ENCODE peak calls at places on chromosomes 7 and 10, in eight cellular contexts. L, I, B, P, N, H, D and V are unnamed samples.

GRCh38 chr7:24572421-24573007 is 738 bp upstream of the PALS2 start:
- DNase-seq in L (no peak), I (peak; percentile 84), B (peak; percentile 36), P (no peak), N (peak; percentile 45), H (peak; percentile 32), D (peak; percentile 39), V (no peak)

GRCh38 chr7:42945821-42946615 is 13.8 kb downstream of the MRPL32 start:
- DNase-seq in L (no peak), I (no peak), B (peak; percentile 10), P (no peak), N (no peak), H (no peak), D (no peak), V (no peak)

GRCh38 chr7:140670343-140670935 is 2.3 kb upstream of the ADCK2 start:
- DNase-seq in L (no peak), I (no peak), B (no peak), P (no peak), N (no peak), H (no peak), D (no peak), V (no peak)

GRCh38 chr7:95434501-95435421 is at the start of gene PON2:
- DNase-seq in L (peak; percentile 22), I (peak; percentile 94), B (peak; percentile 84), P (peak; percentile 74), N (peak; percentile 85), H (peak; percentile 72), D (no peak), V (peak; percentile 89)

GRCh38 chr10:20474064-20474463 is 423.0 kb downstream of the NEBL start:
- DNase-seq in L (no peak), I (no peak), B (no peak), P (no peak), N (no peak), H (no peak), D (no peak), V (no peak)

GRCh38 chr7:26624839-26625238 is 239.6 kb downstream of the SKAP2 start:
- DNase-seq in L (no peak), I (no peak), B (no peak), P (no peak), N (no peak), H (no peak), D (no peak), V (no peak)

GRCh38 chr7:130135208-130136205 is 65.2 kb downstream of the KLHDC10 start:
- DNase-seq in L (no peak), I (no peak), B (no peak), P (no peak), N (no peak), H (no peak), D (no peak), V (no peak)

GRCh38 chr7:38374507-38374906 is 101.1 kb upstream of the TARP start:
- DNase-seq in L (no peak), I (no peak), B (peak; percentile 46), P (no peak), N (peak; percentile 62), H (peak; percentile 58), D (no peak), V (no peak)

GRCh38 chr7:82631998-82632397 is 188.4 kb upstream of the CACNA2D1 start:
- DNase-seq in L (no peak), I (no peak), B (peak; percentile 40), P (no peak), N (peak; percentile 40), H (no peak), D (no peak), V (no peak)

GRCh38 chr10:109784236-109784635 is 139.1 kb downstream of the XPNPEP1 start:
- DNase-seq in L (no peak), I (no peak), B (no peak), P (no peak), N (peak; percentile 4), H (no peak), D (no peak), V (no peak)

GRCh38 chr10:32038777-32039176 is 17.4 kb downstream of the KIF5B start:
- DNase-seq in L (no peak), I (no peak), B (no peak), P (no peak), N (no peak), H (no peak), D (no peak), V (no peak)

GRCh38 chr7:157932498-157933218 is 595.9 kb downstream of the DNAJB6 start:
- DNase-seq in L (no peak), I (no peak), B (no peak), P (no peak), N (peak; percentile 5), H (no peak), D (no peak), V (no peak)

GRCh38 chr7:33310546-33310945 is 181.2 kb downstream of the BBS9 start:
- DNase-seq in L (no peak), I (no peak), B (no peak), P (no peak), N (no peak), H (no peak), D (no peak), V (no peak)

GRCh38 chr10:114131094-114131493 is 42.9 kb downstream of the CCDC186 start:
- DNase-seq in L (no peak), I (no peak), B (no peak), P (no peak), N (no peak), H (no peak), D (no peak), V (no peak)

GRCh38 chr7:50687575-50688261 is 95.0 kb downstream of the GRB10 start:
- DNase-seq in L (no peak), I (no peak), B (peak; percentile 90), P (no peak), N (peak; percentile 31), H (no peak), D (no peak), V (no peak)

GRCh38 chr10:100531761-100532160 is 2.1 kb upstream of the NDUFB8 start:
- DNase-seq in L (no peak), I (no peak), B (peak; percentile 42), P (no peak), N (no peak), H (no peak), D (no peak), V (no peak)

GRCh38 chr7:16071246-16071857 is 350.0 kb downstream of the CRPPA start:
- DNase-seq in L (peak; percentile 57), I (no peak), B (peak; percentile 80), P (peak; percentile 47), N (peak; percentile 83), H (no peak), D (no peak), V (no peak)

GRCh38 chr10:11051001-11051324 is 33.3 kb downstream of the CELF2 start:
- DNase-seq in L (no peak), I (no peak), B (no peak), P (no peak), N (no peak), H (no peak), D (no peak), V (no peak)

GRCh38 chr10:90112681-90113080 is 411.3 kb downstream of the KIF20B start:
- DNase-seq in L (no peak), I (no peak), B (peak; percentile 40), P (no peak), N (peak; percentile 64), H (no peak), D (no peak), V (no peak)

GRCh38 chr7:128781126-128781525 is 5.5 kb upstream of the OPN1SW start:
- DNase-seq in L (no peak), I (no peak), B (no peak), P (no peak), N (peak; percentile 73), H (no peak), D (no peak), V (no peak)

GRCh38 chr10:49761201-49761788 is 828 bp downstream of the OGDHL start:
- DNase-seq in L (no peak), I (no peak), B (no peak), P (no peak), N (no peak), H (no peak), D (no peak), V (no peak)
- H3K4me3 ChIP-seq in L (peak overlapping the region; percentile 78), I (peak overlapping the region; percentile 77), B (no peak overlapping the region), P (peak overlapping the region; percentile 86), N (no peak overlapping the region), H (no peak overlapping the region), D (peak overlapping the region; percentile 65), V (no peak overlapping the region)

GRCh38 chr10:121595806-121596667 is 2.2 kb downstream of the FGFR2 start:
- DNase-seq in L (no peak), I (no peak), B (no peak), P (peak; percentile 63), N (no peak), H (no peak), D (no peak), V (no peak)
- H3K4me3 ChIP-seq in L (no peak overlapping the region), I (peak overlapping the region; percentile 74), B (no peak overlapping the region), P (peak overlapping the region; percentile 68), N (no peak overlapping the region), H (peak overlapping the region; percentile 62), D (peak overlapping the region; percentile 22), V (peak overlapping the region; percentile 67)

GRCh38 chr7:103605640-103606039 is 159.6 kb upstream of the SLC26A5 start:
- DNase-seq in L (no peak), I (no peak), B (no peak), P (no peak), N (no peak), H (no peak), D (no peak), V (no peak)

GRCh38 chr7:103613655-103614642 is 167.9 kb upstream of the SLC26A5 start:
- DNase-seq in L (no peak), I (no peak), B (peak; percentile 25), P (no peak), N (peak; percentile 50), H (no peak), D (no peak), V (no peak)

GRCh38 chr7:103609778-103610177 is 163.8 kb upstream of the SLC26A5 start:
- DNase-seq in L (no peak), I (no peak), B (no peak), P (no peak), N (no peak), H (no peak), D (no peak), V (no peak)
- H3K4me3 ChIP-seq in L (no peak overlapping the region), I (no peak overlapping the region), B (no peak overlapping the region), P (no peak overlapping the region), N (no peak overlapping the region), H (no peak overlapping the region), D (no peak overlapping the region), V (no peak overlapping the region)

GRCh38 chr7:92447239-92448184 is at the start of gene GATAD1:
- DNase-seq in L (peak; percentile 60), I (peak; percentile 98), B (peak; percentile 93), P (peak; percentile 87), N (peak; percentile 93), H (peak; percentile 86), D (peak; percentile 60), V (peak; percentile 93)

GRCh38 chr7:92451645-92452044 is 4.4 kb downstream of the GATAD1 start:
- DNase-seq in L (no peak), I (no peak), B (no peak), P (no peak), N (no peak), H (no peak), D (no peak), V (no peak)

GRCh38 chr7:92448185-92448747 is 984 bp downstream of the GATAD1 start:
- DNase-seq in L (peak; percentile 70), I (no peak), B (peak; percentile 63), P (no peak), N (peak; percentile 77), H (peak; percentile 61), D (peak; percentile 31), V (peak; percentile 72)

DNA sequence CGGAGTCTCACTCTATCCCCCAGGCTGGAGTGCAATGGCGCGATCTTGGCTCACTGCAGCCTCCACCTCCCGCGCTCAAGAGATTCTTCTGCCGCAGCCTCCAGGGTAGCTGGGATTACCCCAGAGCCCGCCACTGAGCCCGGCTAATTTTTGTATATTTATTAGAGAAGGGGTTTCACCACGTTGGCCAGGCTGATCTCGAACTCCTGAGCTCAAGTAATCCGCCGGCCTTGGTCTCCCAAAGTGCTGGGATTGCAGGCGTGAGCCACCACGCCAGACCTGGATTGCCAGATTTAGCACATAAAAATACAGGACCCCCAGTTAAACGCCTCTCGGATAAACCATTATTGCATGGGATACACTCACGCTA is 428 bp upstream of the GATAD1 start:
- DNase-seq in L (no peak), I (no peak), B (no peak), P (no peak), N (no peak), H (peak; percentile 23), D (no peak), V (peak; percentile 50)
- H3K4me3 ChIP-seq in L (peak overlapping the region; percentile 89), I (no peak overlapping the region), B (no peak overlapping the region), P (no peak overlapping the region), N (peak overlapping the region; percentile 95), H (peak overlapping the region; percentile 98), D (no peak overlapping the region), V (peak overlapping the region; percentile 98)